ENCODE peak calls at places on chromosomes 13 and 19, in six cellular contexts. S is transverse colon, O is tibial nerve, Z is HepG2, N is H1, M is ovary. G is an unnamed sample.

GRCh38 chr19:2461751-2462634 is 5.2 kb upstream of the LMNB2 start:
- DNase-seq in S (peak), O (no peak), Z (no peak), N (no peak), M (peak), G (no peak)

GRCh38 chr13:96544965-96545364 is 449.3 kb downstream of the OXGR1 start:
- DNase-seq in S (no peak), O (no peak), Z (no peak), N (no peak), M (no peak), G (no peak)

GRCh38 chr13:60220072-60220471 is 56.3 kb upstream of the DIAPH3 start:
- DNase-seq in S (no peak), O (no peak), Z (no peak), N (no peak), M (no peak), G (no peak)

GRCh38 chr13:113666951-113667701 is at the start of gene GRK1:
- DNase-seq in S (peak), O (no peak), Z (no peak), N (no peak), M (peak), G (peak)

GRCh38 chr19:35585844-35586243 is at the start of gene PMIS2:
- DNase-seq in S (no peak), O (no peak), Z (no peak), N (peak), M (no peak), G (no peak)

GRCh38 chr13:23445794-23446193 is 12.3 kb upstream of the SACS start:
- DNase-seq in S (no peak), O (no peak), Z (no peak), N (no peak), M (no peak), G (no peak)

GRCh38 chr13:98557934-98558630 is 18.8 kb downstream of the STK24 start:
- DNase-seq in S (no peak), O (no peak), Z (no peak), N (no peak), M (no peak), G (peak)

GRCh38 chr19:40933025-40933424 is 51.0 kb upstream of the CYP2A7 start:
- DNase-seq in S (no peak), O (no peak), Z (no peak), N (no peak), M (no peak), G (no peak)

GRCh38 chr19:31639306-31639705 is 290.1 kb upstream of the TSHZ3 start:
- DNase-seq in S (no peak), O (no peak), Z (no peak), N (no peak), M (no peak), G (no peak)

GRCh38 chr13:114264886-114265611 is 16.4 kb upstream of the UPF3A start:
- DNase-seq in S (no peak), O (no peak), Z (no peak), N (no peak), M (no peak), G (no peak)

GRCh38 chr19:39599116-39599515 is 3.2 kb upstream of the LGALS13 start:
- DNase-seq in S (no peak), O (no peak), Z (peak), N (no peak), M (no peak), G (no peak)

GRCh38 chr13:100604909-100605308 is 16.3 kb upstream of the GGACT start:
- DNase-seq in S (no peak), O (no peak), Z (no peak), N (no peak), M (no peak), G (no peak)

GRCh38 chr19:18764591-18765051 is 26.5 kb downstream of the COMP start:
- DNase-seq in S (no peak), O (no peak), Z (no peak), N (no peak), M (no peak), G (no peak)

GRCh38 chr19:36436531-36436930 is 18.1 kb upstream of the ZFP82 start:
- DNase-seq in S (no peak), O (no peak), Z (no peak), N (no peak), M (no peak), G (no peak)

GRCh38 chr13:73754727-73755292 is 379.4 kb downstream of the KLF12 start:
- DNase-seq in S (no peak), O (peak), Z (peak), N (no peak), M (no peak), G (no peak)

GRCh38 chr19:30441011-30441410 is 68.8 kb downstream of the ZNF536 start:
- DNase-seq in S (no peak), O (no peak), Z (no peak), N (no peak), M (no peak), G (no peak)

GRCh38 chr19:33780251-33780650 is 16.4 kb upstream of the KCTD15 start:
- DNase-seq in S (no peak), O (no peak), Z (no peak), N (no peak), M (no peak), G (no peak)

GRCh38 chr13:30576528-30576927 is 41.2 kb upstream of the USPL1 start:
- DNase-seq in S (peak), O (peak), Z (peak), N (no peak), M (no peak), G (no peak)

GRCh38 chr13:65638572-65639168 is 1591.5 kb downstream of the PCDH9 start:
- DNase-seq in S (no peak), O (peak), Z (peak), N (no peak), M (no peak), G (no peak)

GRCh38 chr19:10317857-10318462 is 2.1 kb upstream of the FDX2 start:
- DNase-seq in S (no peak), O (no peak), Z (no peak), N (no peak), M (no peak), G (no peak)

GRCh38 chr19:10316229-10317044 is 622 bp upstream of the FDX2 start:
- DNase-seq in S (no peak), O (no peak), Z (no peak), N (no peak), M (no peak), G (no peak)

GRCh38 chr19:10318807-10319426 is 3.1 kb upstream of the FDX2 start:
- DNase-seq in S (no peak), O (no peak), Z (no peak), N (no peak), M (no peak), G (no peak)

GRCh38 chr19:10317045-10317856 is 1.4 kb upstream of the FDX2 start:
- DNase-seq in S (no peak), O (no peak), Z (no peak), N (no peak), M (no peak), G (no peak)

GRCh38 chr19:10315335-10316214 is at the start of gene FDX2:
- DNase-seq in S (peak), O (peak), Z (peak), N (peak), M (peak), G (peak)
- TF ChIP-seq POLR2A in S (peak), O (no peak), Z (peak), N (peak), M (peak), G (no peak)

GRCh38 chr13:43797869-43798268 is 11.1 kb upstream of the ENOX1 start:
- DNase-seq in S (no peak), O (no peak), Z (no peak), N (no peak), M (no peak), G (no peak)

GRCh38 chr13:43792456-43792855 is 5.7 kb upstream of the ENOX1 start:
- DNase-seq in S (no peak), O (no peak), Z (no peak), N (no peak), M (no peak), G (no peak)

GRCh38 chr13:43800828-43801227 is 14.1 kb upstream of the ENOX1 start:
- DNase-seq in S (no peak), O (no peak), Z (no peak), N (no peak), M (no peak), G (no peak)

GRCh38 chr13:43799191-43799590 is 12.4 kb upstream of the ENOX1 start:
- DNase-seq in S (no peak), O (no peak), Z (no peak), N (no peak), M (no peak), G (no peak)

DNA sequence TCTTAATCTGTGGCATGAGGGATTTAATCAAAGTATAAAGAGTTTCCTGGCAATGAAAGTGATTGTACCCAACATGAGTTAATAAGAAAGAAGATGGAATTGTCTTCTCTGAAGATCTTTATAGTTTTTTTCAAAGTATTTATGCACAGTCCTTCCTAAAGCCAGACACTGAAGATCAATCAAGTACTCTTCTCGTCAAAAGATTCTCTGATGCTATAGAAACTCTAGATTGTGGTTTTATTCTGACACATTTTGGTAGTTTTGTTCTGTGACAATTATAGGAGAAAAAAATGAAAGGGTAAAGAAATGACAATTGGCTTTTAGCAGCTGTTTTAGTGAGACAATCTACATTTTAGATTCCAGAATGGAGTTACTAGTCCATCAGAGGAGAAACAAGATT is 10.4 kb upstream of the ENOX1 start:
- DNase-seq in S (no peak), O (no peak), Z (no peak), N (no peak), M (no peak), G (no peak)
- TF ChIP-seq EP300 in S (no peak), O (no peak), Z (no peak), N (no peak), M (no peak), G (no peak)

DNA sequence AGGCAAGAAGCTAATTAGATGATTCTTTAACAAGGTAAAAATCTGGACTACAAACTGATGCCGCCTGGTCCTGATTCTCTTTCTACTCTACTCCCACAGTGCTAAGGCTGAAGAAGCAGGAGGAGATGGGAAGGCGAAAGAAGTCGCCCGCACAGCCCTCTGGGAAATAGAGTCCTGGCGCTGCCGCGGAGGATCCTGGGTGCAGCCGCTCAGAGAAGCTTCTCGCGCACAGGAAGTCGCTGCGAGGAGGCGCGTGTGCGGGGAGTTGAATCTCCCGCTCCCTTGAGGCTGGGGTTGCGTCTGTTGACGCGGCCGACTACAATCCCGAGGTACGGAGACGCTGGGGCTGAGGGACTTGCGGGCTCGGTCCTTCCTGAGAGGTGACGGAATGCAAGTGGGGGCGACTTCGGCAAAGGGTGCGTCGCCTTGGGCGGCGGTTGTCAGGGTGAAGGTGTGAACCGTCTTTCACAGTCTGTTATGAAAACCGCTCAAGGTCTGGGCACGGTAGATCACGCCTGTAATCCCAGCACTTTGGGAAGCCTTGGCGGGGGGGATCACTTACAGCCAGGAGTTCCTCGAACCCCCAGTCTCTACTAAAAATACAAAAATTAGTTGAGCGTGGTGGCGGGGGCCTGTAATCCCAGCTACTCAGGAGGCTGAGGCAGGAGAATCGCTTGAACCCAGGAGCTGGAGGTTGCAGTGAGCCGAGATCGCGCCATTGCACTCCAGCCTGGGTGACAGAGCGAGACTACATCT is at the start of gene ZNF473:
- DNase-seq in S (peak), O (peak), Z (peak), N (peak), M (peak), G (peak)
- TF ChIP-seq POLR2A in S (peak), O (no peak), Z (peak), N (peak), M (peak), G (peak)

DNA sequence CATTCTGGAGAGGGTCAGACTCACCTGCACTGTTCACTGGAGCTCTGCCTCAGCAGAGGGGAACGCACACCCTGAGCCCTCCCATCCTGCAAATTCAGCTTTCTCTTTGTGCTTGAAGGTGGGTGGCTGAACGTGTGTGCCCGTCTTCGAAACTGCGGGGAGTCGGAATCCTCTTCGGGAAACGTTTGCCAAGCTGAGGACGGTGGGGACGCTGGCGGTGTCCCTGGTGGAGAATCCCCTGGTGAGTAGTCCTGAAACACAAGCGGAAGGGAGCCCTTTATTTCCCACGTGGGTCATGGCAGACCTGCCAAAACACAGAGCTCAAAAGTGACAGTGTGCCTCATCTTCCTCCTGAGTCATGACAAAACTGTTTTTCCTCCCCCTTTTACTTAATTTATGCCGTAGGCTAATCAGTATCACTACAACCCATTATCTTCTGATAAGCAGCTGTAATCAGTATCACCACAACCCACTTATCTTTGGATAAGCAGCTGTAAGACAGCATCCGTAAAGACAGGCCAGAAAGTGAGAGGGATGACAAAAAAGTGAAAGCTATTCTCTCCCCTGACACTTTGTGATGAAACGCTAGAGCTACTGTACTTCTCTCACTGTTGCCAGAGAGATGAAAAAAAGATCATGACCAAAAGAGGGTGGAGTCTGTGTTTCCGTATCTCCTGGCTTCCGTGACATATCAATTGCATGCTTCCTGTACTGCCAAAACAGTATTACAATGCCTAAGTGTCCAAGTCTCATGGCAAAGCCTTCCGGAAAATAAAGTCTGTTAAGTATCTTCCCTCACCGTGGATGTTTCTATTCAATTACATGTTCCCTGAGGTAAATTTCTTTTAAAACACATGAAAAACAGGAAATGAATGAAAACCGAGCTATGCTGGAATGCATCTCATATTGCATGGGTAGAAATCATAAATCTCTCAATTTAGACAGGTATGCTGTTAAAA is 155.5 kb downstream of the TBC1D4 start:
- DNase-seq in S (no peak), O (no peak), Z (no peak), N (no peak), M (peak), G (no peak)
- TF ChIP-seq EP300 in S (no peak), O (peak), Z (no peak), N (no peak), M (no peak), G (no peak)

DNA sequence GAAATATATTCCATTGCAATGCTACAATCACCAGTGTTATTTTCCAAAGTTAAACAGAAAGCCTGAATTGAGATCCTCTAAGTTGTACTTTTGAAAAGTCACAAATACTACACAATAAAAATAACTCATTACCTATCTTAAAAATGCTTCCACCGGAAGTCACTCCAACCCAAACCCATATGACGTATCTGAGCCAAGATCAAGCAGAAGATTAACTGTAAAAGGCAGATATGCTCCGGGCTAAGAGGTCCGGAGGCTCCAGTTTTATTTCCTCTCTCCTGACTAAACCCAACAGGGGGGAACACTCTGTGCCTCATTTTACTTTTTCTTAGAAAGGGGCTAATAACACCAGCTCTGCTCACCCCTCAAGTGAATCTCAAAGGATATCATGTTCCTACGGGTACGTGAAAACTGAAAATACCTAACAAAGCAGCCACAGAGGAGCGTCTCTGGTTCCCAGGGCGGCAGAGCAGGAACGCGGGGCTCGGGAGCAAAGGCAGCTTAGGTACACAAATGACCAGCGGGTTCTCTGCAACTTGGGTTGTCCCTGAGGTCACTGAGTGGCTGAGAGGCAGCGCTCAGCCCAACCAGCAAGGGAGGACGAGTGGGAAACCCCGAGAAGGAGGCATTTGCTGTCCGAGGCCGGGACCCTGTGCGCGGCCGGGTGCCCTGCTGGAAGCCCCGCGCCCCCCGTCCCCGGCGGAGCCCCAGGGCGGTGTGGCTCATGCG is 752 bp downstream of the RAB20 start:
- DNase-seq in S (peak), O (no peak), Z (peak), N (no peak), M (no peak), G (peak)
- TF ChIP-seq POLR2A in S (peak), O (no peak), Z (no peak), N (no peak), M (no peak), G (no peak)

GRCh38 chr19:1383014-1383310 is 745 bp upstream of the NDUFS7 start:
- DNase-seq in S (no peak), O (no peak), Z (no peak), N (no peak), M (no peak), G (no peak)

GRCh38 chr19:1384085-1384462 is 367 bp downstream of the NDUFS7 start:
- DNase-seq in S (no peak), O (no peak), Z (no peak), N (no peak), M (no peak), G (no peak)

GRCh38 chr19:1382250-1382649 is 1.5 kb upstream of the NDUFS7 start:
- DNase-seq in S (no peak), O (no peak), Z (no peak), N (no peak), M (no peak), G (no peak)

GRCh38 chr19:1384478-1385110 is 887 bp downstream of the NDUFS7 start:
- DNase-seq in S (no peak), O (no peak), Z (no peak), N (no peak), M (no peak), G (no peak)

GRCh38 chr19:1383311-1384084 is at the start of gene NDUFS7:
- DNase-seq in S (peak), O (peak), Z (peak), N (peak), M (peak), G (peak)
- TF ChIP-seq EP300 in S (peak), O (peak), Z (peak), N (peak), M (no peak), G (no peak)